ENCODE peak calls at places on chromosomes 5 and 9, in four cellular contexts. P is fibroblast of mammary gland; N is activated T-helper 1 cell treated with anti-CD3 and anti-CD28 coated beads, Interleukin-2, amount 50 U/mL, for 16 hours; Q is AG04450. L is an unnamed sample.

GRCh38 chr5:110323357-110323756 is 403.1 kb downstream of the TMEM232 start:
- DNase-seq in N (no peak), P (no peak), Q (no peak), L (no peak)

GRCh38 chr5:73158313-73158712 is 14.7 kb upstream of the TMEM174 start:
- DNase-seq in P (no peak), Q (no peak), N (no peak), L (no peak)

GRCh38 chr5:134877159-134877558 is 3.0 kb downstream of the TXNDC15 start:
- DNase-seq in Q (no peak), P (no peak), N (no peak), L (no peak)

GRCh38 chr9:14349818-14350333 is 35.9 kb upstream of the NFIB start:
- DNase-seq in P (no peak), N (no peak), Q (no peak), L (no peak)

GRCh38 chr5:141517902-141518610 is 29.2 kb downstream of the PCDHGC5 start:
- DNase-seq in P (no peak), Q (peak; percentile 69), N (no peak), L (no peak)

GRCh38 chr5:179313849-179314521 is 31.3 kb downstream of the ADAMTS2 start:
- DNase-seq in P (peak; percentile 96), Q (peak; percentile 92), N (no peak), L (no peak)

GRCh38 chr5:14457475-14457874 is 124.1 kb upstream of the OTULINL start:
- DNase-seq in N (no peak), Q (no peak), P (no peak), L (no peak)

GRCh38 chr9:125964702-125965225 is 217.6 kb downstream of the PBX3 start:
- DNase-seq in P (no peak), N (no peak), Q (no peak), L (no peak)

GRCh38 chr5:96113170-96113939 is 151.7 kb upstream of the ELL2 start:
- DNase-seq in P (peak; percentile 33), N (no peak), Q (no peak), L (no peak)

GRCh38 chr5:142239394-142240159 is 85.2 kb downstream of the SPRY4 start:
- DNase-seq in Q (no peak), N (no peak), P (no peak), L (no peak)

GRCh38 chr5:34599471-34600117 is 56.5 kb upstream of the RAI14 start:
- DNase-seq in Q (no peak), N (no peak), P (peak; percentile 82), L (no peak)

GRCh38 chr9:132487351-132487791 is 77.4 kb downstream of the CFAP77 start:
- DNase-seq in N (no peak), Q (no peak), P (no peak), L (no peak)

GRCh38 chr5:6739603-6740002 is 26.4 kb downstream of the TENT4A start:
- DNase-seq in Q (no peak), P (no peak), N (no peak), L (no peak)

GRCh38 chr5:71744009-71744792 is 25.1 kb downstream of the CARTPT start:
- DNase-seq in P (no peak), N (no peak), Q (no peak), L (no peak)

GRCh38 chr9:111986035-111986556 is 89.5 kb downstream of the UGCG start:
- DNase-seq in Q (no peak), P (no peak), N (no peak), L (no peak)

GRCh38 chr5:98099448-98100105 is 673.9 kb upstream of the RGMB start:
- DNase-seq in P (peak; percentile 57), N (no peak), Q (no peak), L (no peak)

GRCh38 chr9:124000784-124001444 is 10.7 kb upstream of the LHX2 start:
- DNase-seq in P (no peak), Q (no peak), N (no peak), L (no peak)

GRCh38 chr5:35046754-35047153 is 995 bp downstream of the AGXT2 start:
- DNase-seq in P (peak; percentile 100), Q (peak; percentile 88), N (no peak), L (no peak)

GRCh38 chr9:92983984-92984589 is 36.8 kb downstream of the FGD3 start:
- DNase-seq in N (no peak), P (peak; percentile 33), Q (no peak), L (no peak)

GRCh38 chr5:160289721-160290120 is 22.6 kb downstream of the CCNJL start:
- DNase-seq in N (no peak), Q (no peak), P (no peak), L (no peak)

GRCh38 chr9:130282000-130282700 is 16.6 kb downstream of the HMCN2 start:
- DNase-seq in Q (no peak), P (no peak), N (no peak), L (no peak)

GRCh38 chr5:36897616-36898015 is 21.0 kb downstream of the NIPBL start:
- DNase-seq in P (peak; percentile 56), Q (no peak), N (no peak), L (no peak)

GRCh38 chr5:127012933-127013332 is 17.4 kb downstream of the MARCHF3 start:
- DNase-seq in Q (no peak), P (peak; percentile 84), N (no peak), L (no peak)

GRCh38 chr5:38008198-38008597 is 168.4 kb upstream of the GDNF start:
- DNase-seq in N (no peak), Q (no peak), P (no peak), L (no peak)

GRCh38 chr9:93143830-93144530 is 9.9 kb upstream of the NINJ1 start:
- DNase-seq in P (no peak), N (peak; percentile 52), Q (no peak), L (no peak)

GRCh38 chr5:173303878-173304590 is 24.2 kb downstream of the STC2 start:
- DNase-seq in Q (no peak), P (no peak), N (no peak), L (no peak)

GRCh38 chr9:134959126-134959970 is 41.6 kb upstream of the FCN1 start:
- DNase-seq in N (no peak), Q (no peak), P (no peak), L (no peak)

GRCh38 chr9:134637241-134637640 is 4.4 kb upstream of the COL5A1 start:
- DNase-seq in N (no peak), Q (no peak), P (no peak), L (no peak)

GRCh38 chr9:71001780-71002386 is 119.5 kb downstream of the TRPM3 start:
- DNase-seq in Q (no peak), P (peak; percentile 45), N (no peak), L (no peak)

GRCh38 chr9:99176527-99177013 is 45.2 kb downstream of the ALG2 start:
- DNase-seq in N (no peak), Q (no peak), P (no peak), L (no peak)

GRCh38 chr5:1121101-1121500 is 9.2 kb upstream of the SLC12A7 start:
- DNase-seq in Q (no peak), N (no peak), P (no peak), L (no peak)

GRCh38 chr9:72203205-72203803 is 54.1 kb downstream of the GDA start:
- DNase-seq in Q (no peak), P (peak; percentile 36), N (no peak), L (no peak)

GRCh38 chr9:33044677-33045282 is 19.7 kb downstream of the DNAJA1 start:
- DNase-seq in P (peak; percentile 33), Q (no peak), N (no peak), L (no peak)

GRCh38 chr5:150017606-150018005 is 17.1 kb downstream of the HMGXB3 start:
- DNase-seq in Q (no peak), N (no peak), P (peak; percentile 58), L (no peak)

GRCh38 chr5:16437974-16438373 is 27.6 kb downstream of the ZNF622 start:
- DNase-seq in N (no peak), Q (no peak), P (peak; percentile 24), L (no peak)

GRCh38 chr9:752201-752600 is 89.3 kb upstream of the DMRT1 start:
- DNase-seq in Q (peak; percentile 82), N (no peak), P (peak; percentile 98), L (no peak)

GRCh38 chr9:123696476-123696875 is 233.4 kb downstream of the DENND1A start:
- DNase-seq in Q (no peak), P (peak; percentile 24), N (no peak), L (no peak)

GRCh38 chr5:139787568-139788293 is 7.9 kb upstream of the PSD2 start:
- DNase-seq in Q (peak; percentile 27), N (peak; percentile 80), P (peak; percentile 54), L (no peak)

GRCh38 chr5:56126487-56127179 is 106.5 kb downstream of the ANKRD55 start:
- DNase-seq in P (peak; percentile 56), N (no peak), Q (no peak), L (no peak)

GRCh38 chr5:60806591-60807243 is 37.4 kb downstream of the ELOVL7 start:
- DNase-seq in P (no peak), N (no peak), Q (no peak), L (no peak)

L was measured in GM12864.